ENCODE peak calls at places on chromosomes 12 and 14, in five cellular contexts. One of them, this sample, is unnamed.

GRCh38 chr12:29944269-29945000 is 160.7 kb upstream of the TMTC1 start:
- DNase-seq in Peyer's patch: no peak
- DNase-seq in CD8-positive, alpha-beta T cell: no peak
- DNase-seq in colonic mucosa: no peak
- DNase-seq in heart right ventricle: no peak
- DNase-seq in this sample: no peak

GRCh38 chr12:78963439-78964222 is 99.1 kb downstream of the SYT1 start:
- DNase-seq in Peyer's patch: no peak
- DNase-seq in CD8-positive, alpha-beta T cell: no peak
- DNase-seq in colonic mucosa: no peak
- DNase-seq in heart right ventricle: no peak
- DNase-seq in this sample: no peak

GRCh38 chr12:114984641-114985041 is 300.7 kb upstream of the TBX3 start:
- DNase-seq in Peyer's patch: no peak
- DNase-seq in CD8-positive, alpha-beta T cell: no peak
- DNase-seq in colonic mucosa: no peak
- DNase-seq in heart right ventricle: no peak
- DNase-seq in this sample: no peak

GRCh38 chr12:100268835-100269564 is 2.0 kb downstream of the SCYL2 start:
- DNase-seq in Peyer's patch: no peak
- DNase-seq in CD8-positive, alpha-beta T cell: no peak
- DNase-seq in colonic mucosa: no peak
- DNase-seq in heart right ventricle: no peak
- DNase-seq in this sample: no peak

GRCh38 chr14:51431033-51431709 is 191.1 kb downstream of the TMX1 start:
- DNase-seq in Peyer's patch: no peak
- DNase-seq in CD8-positive, alpha-beta T cell: no peak
- DNase-seq in colonic mucosa: no peak
- DNase-seq in heart right ventricle: no peak
- DNase-seq in this sample: no peak

GRCh38 chr14:72726444-72726843 is 167.5 kb downstream of the DPF3 start:
- DNase-seq in Peyer's patch: no peak
- DNase-seq in CD8-positive, alpha-beta T cell: no peak
- DNase-seq in colonic mucosa: no peak
- DNase-seq in heart right ventricle: no peak
- DNase-seq in this sample: no peak

GRCh38 chr12:32820376-32820931 is 64.8 kb upstream of the YARS2 start:
- DNase-seq in Peyer's patch: no peak
- DNase-seq in CD8-positive, alpha-beta T cell: no peak
- DNase-seq in colonic mucosa: no peak
- DNase-seq in heart right ventricle: no peak
- DNase-seq in this sample: no peak

GRCh38 chr12:20549115-20549719 is 145.9 kb upstream of the SLCO1C1 start:
- DNase-seq in Peyer's patch: peak
- DNase-seq in CD8-positive, alpha-beta T cell: no peak
- DNase-seq in colonic mucosa: peak
- DNase-seq in heart right ventricle: no peak
- DNase-seq in this sample: no peak

GRCh38 chr12:116246490-116247179 is 30.9 kb downstream of the MED13L start:
- DNase-seq in Peyer's patch: no peak
- DNase-seq in CD8-positive, alpha-beta T cell: no peak
- DNase-seq in colonic mucosa: no peak
- DNase-seq in heart right ventricle: no peak
- DNase-seq in this sample: no peak

GRCh38 chr14:104820669-104821228 is 19.8 kb downstream of the ZBTB42 start:
- DNase-seq in Peyer's patch: peak
- DNase-seq in CD8-positive, alpha-beta T cell: no peak
- DNase-seq in colonic mucosa: peak
- DNase-seq in heart right ventricle: no peak
- DNase-seq in this sample: peak

GRCh38 chr12:110266980-110267620 is 13.9 kb upstream of the ATP2A2 start:
- DNase-seq in Peyer's patch: peak
- DNase-seq in CD8-positive, alpha-beta T cell: no peak
- DNase-seq in colonic mucosa: no peak
- DNase-seq in heart right ventricle: peak
- DNase-seq in this sample: peak

GRCh38 chr12:51848843-51849735 is 571 bp upstream of the FIGNL2 start:
- DNase-seq in Peyer's patch: no peak
- DNase-seq in CD8-positive, alpha-beta T cell: no peak
- DNase-seq in colonic mucosa: no peak
- DNase-seq in heart right ventricle: peak
- DNase-seq in this sample: no peak

GRCh38 chr12:51846209-51846779 is 2.2 kb downstream of the FIGNL2 start:
- DNase-seq in Peyer's patch: no peak
- DNase-seq in CD8-positive, alpha-beta T cell: no peak
- DNase-seq in colonic mucosa: no peak
- DNase-seq in heart right ventricle: no peak
- DNase-seq in this sample: no peak

GRCh38 chr12:51847830-51848727 is at the start of gene FIGNL2:
- DNase-seq in Peyer's patch: no peak
- DNase-seq in CD8-positive, alpha-beta T cell: no peak
- DNase-seq in colonic mucosa: no peak
- DNase-seq in heart right ventricle: peak
- DNase-seq in this sample: no peak

GRCh38 chr12:51846911-51847829 is 1.3 kb downstream of the FIGNL2 start:
- DNase-seq in Peyer's patch: peak
- DNase-seq in CD8-positive, alpha-beta T cell: peak
- DNase-seq in colonic mucosa: no peak
- DNase-seq in heart right ventricle: peak
- DNase-seq in this sample: peak

GRCh38 chr12:51845451-51845850 is 3.1 kb downstream of the FIGNL2 start:
- DNase-seq in Peyer's patch: no peak
- DNase-seq in CD8-positive, alpha-beta T cell: no peak
- DNase-seq in colonic mucosa: no peak
- DNase-seq in heart right ventricle: no peak
- DNase-seq in this sample: no peak
- H3K4me3 ChIP-seq in Peyer's patch: no peak
- H3K4me3 ChIP-seq in CD8-positive, alpha-beta T cell: no peak
- H3K4me3 ChIP-seq in colonic mucosa: no peak
- H3K4me3 ChIP-seq in heart right ventricle: no peak
- H3K4me3 ChIP-seq in this sample: no peak

GRCh38 chr12:113822986-113823385 is 143.1 kb downstream of the RBM19 start:
- DNase-seq in Peyer's patch: no peak
- DNase-seq in CD8-positive, alpha-beta T cell: no peak
- DNase-seq in colonic mucosa: no peak
- DNase-seq in heart right ventricle: no peak
- DNase-seq in this sample: no peak
- H3K27ac ChIP-seq in Peyer's patch: no peak
- H3K27ac ChIP-seq in CD8-positive, alpha-beta T cell: no peak
- H3K27ac ChIP-seq in colonic mucosa: no peak
- H3K27ac ChIP-seq in heart right ventricle: no peak
- H3K27ac ChIP-seq in this sample: no peak

DNA sequence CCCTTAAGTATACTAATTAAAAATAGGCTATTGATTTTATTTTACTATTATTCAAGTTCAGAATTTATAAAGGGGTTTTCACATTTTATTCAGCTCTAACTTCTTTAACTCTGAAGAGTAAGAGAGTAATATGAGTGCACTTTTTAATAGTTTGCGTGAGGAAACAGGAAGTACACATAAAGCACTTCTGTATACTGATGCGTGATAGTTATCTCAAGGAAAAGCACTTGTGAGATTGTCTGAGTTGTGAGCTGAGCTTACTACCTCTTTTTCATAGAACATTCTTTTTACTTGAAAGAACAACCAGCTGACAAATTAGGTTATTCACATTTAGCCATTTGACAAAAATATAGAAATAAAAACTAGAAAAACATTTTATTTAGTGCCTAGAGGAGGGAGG is 1.9 kb downstream of the RAD51AP1 start:
- DNase-seq in Peyer's patch: no peak
- DNase-seq in CD8-positive, alpha-beta T cell: no peak
- DNase-seq in colonic mucosa: no peak
- DNase-seq in heart right ventricle: no peak
- DNase-seq in this sample: no peak
- H3K4me3 ChIP-seq in Peyer's patch: no peak
- H3K4me3 ChIP-seq in CD8-positive, alpha-beta T cell: no peak
- H3K4me3 ChIP-seq in colonic mucosa: no peak
- H3K4me3 ChIP-seq in heart right ventricle: no peak
- H3K4me3 ChIP-seq in this sample: no peak

DNA sequence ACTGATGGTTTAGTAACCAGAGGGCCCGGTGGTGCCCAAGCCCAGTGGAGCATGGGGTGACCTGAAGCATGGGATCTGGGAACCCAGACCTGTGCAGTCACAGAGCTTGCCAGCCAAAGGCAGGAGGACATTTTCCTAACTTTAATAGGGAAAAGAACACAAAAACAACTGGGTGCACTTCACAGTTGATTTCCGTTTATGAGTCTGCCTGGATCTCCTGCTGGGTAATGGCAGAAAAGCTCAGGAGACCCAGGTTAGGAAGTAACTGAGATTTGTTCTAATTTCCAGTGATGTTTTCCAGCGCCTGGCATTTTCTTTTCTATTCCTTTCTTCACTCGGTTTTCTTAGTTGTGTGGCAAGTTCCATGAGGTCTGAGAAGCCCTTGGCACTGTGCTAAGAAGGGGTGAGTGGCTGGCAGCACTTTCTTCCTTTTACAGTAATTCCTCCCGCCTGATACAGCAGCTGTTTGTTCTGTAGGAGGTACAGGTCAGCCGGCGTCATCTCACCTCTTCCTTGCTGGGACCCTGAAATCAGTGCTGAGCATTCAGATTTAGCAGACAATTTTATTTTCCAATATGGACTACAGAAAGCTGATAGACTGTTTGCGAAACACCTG is 5.1 kb downstream of the CACNA1C start:
- DNase-seq in Peyer's patch: no peak
- DNase-seq in CD8-positive, alpha-beta T cell: no peak
- DNase-seq in colonic mucosa: no peak
- DNase-seq in heart right ventricle: no peak
- DNase-seq in this sample: no peak
- H3K27ac ChIP-seq in Peyer's patch: no peak
- H3K27ac ChIP-seq in CD8-positive, alpha-beta T cell: no peak
- H3K27ac ChIP-seq in colonic mucosa: no peak
- H3K27ac ChIP-seq in heart right ventricle: no peak
- H3K27ac ChIP-seq in this sample: no peak

DNA sequence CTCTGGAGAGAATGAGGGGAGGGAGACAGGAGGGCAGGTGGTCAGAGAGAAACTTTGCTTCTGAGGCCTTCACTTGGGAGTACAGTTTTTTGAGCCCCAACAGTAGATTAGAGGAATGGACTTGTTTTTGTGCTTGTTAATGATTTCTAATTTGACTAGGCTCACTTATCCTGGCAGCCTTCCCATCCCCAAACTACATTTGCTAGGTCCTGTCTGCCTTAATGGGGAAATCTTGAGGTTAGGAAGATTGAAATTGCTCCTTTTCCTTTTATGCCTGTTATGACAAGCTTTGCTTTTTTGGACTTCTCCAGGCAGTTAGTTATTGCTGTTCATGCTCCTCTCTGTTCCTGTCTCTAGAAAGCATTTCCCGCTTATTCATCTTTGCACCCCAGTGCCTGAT is 37.7 kb downstream of the SYNE2 start:
- DNase-seq in Peyer's patch: no peak
- DNase-seq in CD8-positive, alpha-beta T cell: no peak
- DNase-seq in colonic mucosa: no peak
- DNase-seq in heart right ventricle: no peak
- DNase-seq in this sample: no peak
- H3K4me3 ChIP-seq in Peyer's patch: no peak
- H3K4me3 ChIP-seq in CD8-positive, alpha-beta T cell: no peak
- H3K4me3 ChIP-seq in colonic mucosa: no peak
- H3K4me3 ChIP-seq in heart right ventricle: no peak
- H3K4me3 ChIP-seq in this sample: no peak

GRCh38 chr12:65961731-65962130 is 137.4 kb downstream of the HMGA2 start:
- DNase-seq in Peyer's patch: no peak
- DNase-seq in CD8-positive, alpha-beta T cell: no peak
- DNase-seq in colonic mucosa: no peak
- DNase-seq in heart right ventricle: no peak
- DNase-seq in this sample: no peak

GRCh38 chr12:65962921-65963883 is 138.9 kb downstream of the HMGA2 start:
- DNase-seq in Peyer's patch: peak
- DNase-seq in CD8-positive, alpha-beta T cell: no peak
- DNase-seq in colonic mucosa: peak
- DNase-seq in heart right ventricle: peak
- DNase-seq in this sample: peak

GRCh38 chr12:65959452-65959851 is 135.2 kb downstream of the HMGA2 start:
- DNase-seq in Peyer's patch: no peak
- DNase-seq in CD8-positive, alpha-beta T cell: no peak
- DNase-seq in colonic mucosa: no peak
- DNase-seq in heart right ventricle: no peak
- DNase-seq in this sample: no peak

GRCh38 chr12:65958456-65958855 is 134.2 kb downstream of the HMGA2 start:
- DNase-seq in Peyer's patch: no peak
- DNase-seq in CD8-positive, alpha-beta T cell: no peak
- DNase-seq in colonic mucosa: no peak
- DNase-seq in heart right ventricle: no peak
- DNase-seq in this sample: no peak

DNA sequence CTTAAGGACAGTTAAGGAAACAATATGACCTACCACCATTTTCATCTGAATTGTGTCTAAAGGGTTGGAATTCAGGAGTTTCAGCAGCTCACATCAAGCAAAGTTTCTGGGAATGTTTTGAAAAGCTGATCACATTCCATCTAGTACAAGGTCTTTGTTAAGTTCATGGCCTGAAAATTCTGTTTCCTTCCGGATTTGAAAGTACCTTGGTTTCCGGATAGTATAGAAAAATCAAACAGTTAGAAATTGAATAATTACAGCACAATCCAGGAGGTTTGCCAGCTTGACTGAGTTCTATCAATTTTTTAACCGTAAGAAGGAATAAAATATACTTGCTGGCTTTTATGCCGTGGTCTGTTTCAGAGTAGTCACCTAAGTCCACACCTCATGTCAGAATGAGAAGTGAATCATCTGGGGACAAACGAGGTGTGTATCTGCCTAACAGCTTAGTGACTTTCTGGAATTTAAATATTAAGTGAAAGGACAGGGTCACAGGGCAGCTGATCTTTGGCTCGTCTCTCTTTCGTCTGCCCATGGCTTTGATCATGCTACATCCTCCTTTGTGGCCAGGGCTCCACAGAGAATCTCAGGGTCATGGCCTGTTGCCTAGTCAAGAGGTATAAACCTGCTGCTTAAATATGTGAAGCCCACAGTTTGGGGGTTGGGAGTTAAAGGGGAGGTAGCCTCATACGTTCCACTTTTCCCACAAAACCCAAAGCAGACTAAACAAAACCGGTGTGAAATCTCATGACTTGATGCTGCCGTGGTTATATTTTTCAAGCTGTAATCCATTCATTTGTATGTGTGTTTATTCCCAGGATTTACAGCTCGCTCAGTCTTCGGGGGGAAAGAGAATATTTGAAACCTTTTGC is 136.8 kb downstream of the HMGA2 start:
- DNase-seq in Peyer's patch: no peak
- DNase-seq in CD8-positive, alpha-beta T cell: no peak
- DNase-seq in colonic mucosa: no peak
- DNase-seq in heart right ventricle: no peak
- DNase-seq in this sample: no peak
- H3K27ac ChIP-seq in Peyer's patch: no peak
- H3K27ac ChIP-seq in CD8-positive, alpha-beta T cell: no peak
- H3K27ac ChIP-seq in colonic mucosa: no peak
- H3K27ac ChIP-seq in heart right ventricle: no peak
- H3K27ac ChIP-seq in this sample: no peak